ENCODE peak calls at places on chromosomes 7 and 10, in nine cellular contexts. R, A, S, Z, L, D, Q, X and O are unnamed samples.

GRCh38 chr10:44564801-44565200 is 179.9 kb upstream of the CXCL12 start:
- DNase-seq in X (no peak), S (no peak), Q (no peak), L (no peak), D (no peak), A (no peak), R (no peak), Z (no peak), O (no peak)

GRCh38 chr7:127654404-127655392 is 2.7 kb downstream of the SND1 start:
- DNase-seq in R (no peak), D (no peak), Q (no peak), Z (no peak), A (no peak), S (no peak), L (no peak), X (no peak), O (no peak)

GRCh38 chr10:46293228-46293627 is 6.4 kb downstream of the ANTXRL start:
- DNase-seq in R (no peak), L (no peak), S (no peak), X (no peak), Z (no peak), Q (no peak), A (no peak), D (peak; percentile 37), O (no peak)

GRCh38 chr10:132201111-132201989 is 14.6 kb downstream of the DPYSL4 start:
- DNase-seq in A (peak; percentile 12), L (no peak), Z (no peak), X (no peak), R (no peak), S (no peak), D (peak; percentile 67), Q (no peak), O (no peak)

GRCh38 chr7:107726356-107727130 is 17.4 kb upstream of the CBLL1 start:
- DNase-seq in X (no peak), D (no peak), R (no peak), Q (no peak), S (no peak), A (no peak), L (no peak), Z (no peak), O (no peak)

GRCh38 chr10:124703778-124704427 is 40.3 kb downstream of the FAM53B start:
- DNase-seq in X (peak; percentile 82), Q (no peak), L (no peak), Z (peak; percentile 68), R (no peak), A (peak; percentile 42), D (peak; percentile 80), S (peak; percentile 92), O (no peak)

GRCh38 chr10:131980757-131981428 is 830 bp downstream of the BNIP3 start:
- DNase-seq in R (no peak), D (peak; percentile 83), Q (no peak), X (no peak), L (no peak), S (peak; percentile 44), A (peak; percentile 55), Z (no peak), O (no peak)

GRCh38 chr7:130793855-130794618 is 60.0 kb upstream of the KLF14 start:
- DNase-seq in S (peak; percentile 44), A (no peak), L (peak; percentile 22), R (no peak), X (no peak), Z (peak; percentile 26), Q (no peak), D (no peak), O (no peak)

GRCh38 chr10:1136268-1136667 is 80.1 kb downstream of the WDR37 start:
- DNase-seq in X (no peak), R (no peak), Q (no peak), D (no peak), Z (no peak), A (no peak), S (no peak), L (no peak), O (no peak)

GRCh38 chr10:96740579-96741281 is 20.4 kb upstream of the PIK3AP1 start:
- DNase-seq in A (peak; percentile 63), Z (peak; percentile 27), S (peak; percentile 37), R (peak; percentile 78), X (no peak), L (no peak), D (peak; percentile 94), Q (no peak), O (no peak)

GRCh38 chr10:30804478-30805055 is 175.0 kb upstream of the LYZL2 start:
- DNase-seq in S (no peak), Q (peak; percentile 91), X (peak; percentile 93), A (no peak), L (no peak), R (no peak), D (peak; percentile 68), Z (peak; percentile 71), O (no peak)

GRCh38 chr10:34835908-34836558 is 20.9 kb upstream of the PARD3 start:
- DNase-seq in A (no peak), L (no peak), S (no peak), R (peak; percentile 15), D (no peak), Z (no peak), X (no peak), Q (no peak), O (no peak)

GRCh38 chr7:25215694-25216335 is 12.5 kb downstream of the NPVF start:
- DNase-seq in S (no peak), Z (no peak), R (no peak), L (no peak), Q (no peak), X (no peak), A (no peak), D (no peak), O (no peak)

GRCh38 chr10:3778708-3779108 is 6.3 kb downstream of the KLF6 start:
- DNase-seq in A (no peak), Z (no peak), L (peak; percentile 12), S (no peak), D (no peak), X (no peak), R (no peak), Q (no peak), O (no peak)

GRCh38 chr7:159118220-159118595 is 26.5 kb downstream of the VIPR2 start:
- DNase-seq in D (peak; percentile 20), A (no peak), R (no peak), X (no peak), Q (no peak), S (no peak), L (no peak), Z (no peak), O (no peak)

GRCh38 chr10:28768227-28768626 is 90.9 kb downstream of the BAMBI start:
- DNase-seq in D (no peak), R (no peak), Z (no peak), A (no peak), L (no peak), X (no peak), S (no peak), Q (no peak), O (no peak)

GRCh38 chr10:104340099-104340594 is 1.9 kb upstream of the ITPRIP start:
- DNase-seq in S (no peak), A (no peak), Q (no peak), D (no peak), X (no peak), Z (no peak), R (no peak), L (no peak), O (no peak)
- TF ChIP-seq POLR2A in S (no peak), A (peak; percentile 11), Q (no peak), D (no peak), X (no peak), Z (no peak), R (no peak), L (no peak), O (no peak)

DNA sequence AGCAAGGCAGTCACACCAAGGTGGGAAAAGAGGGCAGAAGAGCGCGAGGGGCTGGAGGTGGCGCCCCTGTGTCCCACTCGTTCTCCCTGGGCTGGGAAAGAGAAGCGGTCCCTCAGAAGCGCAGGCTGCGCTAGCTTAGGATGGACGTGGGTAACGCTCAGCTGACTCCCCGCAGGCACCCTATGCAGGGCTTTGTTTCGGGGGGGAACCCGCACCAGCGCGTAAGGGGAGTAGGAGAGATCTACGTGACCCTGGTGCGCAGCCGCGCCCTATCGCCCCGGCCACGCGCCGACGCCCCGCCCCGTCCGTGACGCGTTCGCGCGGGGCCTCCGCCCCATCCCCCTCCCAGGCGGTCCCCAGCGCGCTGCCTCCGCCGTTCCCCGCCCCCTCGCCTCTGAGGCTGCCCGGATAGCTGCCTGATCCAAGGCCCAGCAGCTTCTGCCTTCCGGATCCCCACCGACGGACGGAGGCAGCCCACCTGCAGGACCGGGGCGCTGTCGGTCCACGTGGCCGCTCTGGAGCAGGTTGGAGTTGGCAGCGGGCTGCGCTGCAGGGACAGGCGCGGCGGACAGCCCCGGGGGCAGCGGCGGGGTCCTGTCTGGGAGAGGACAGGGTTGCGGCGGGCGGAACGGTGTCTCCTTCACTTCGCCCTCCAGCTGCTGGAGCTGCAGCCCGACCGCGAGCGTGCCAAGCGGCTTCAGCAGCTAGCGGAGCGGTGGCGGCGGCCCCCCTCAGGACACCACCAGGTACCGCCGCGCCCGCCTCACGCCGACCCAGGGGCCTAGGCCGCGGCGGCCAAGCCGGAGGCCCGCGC is at the start of gene VDAC2:
- DNase-seq in X (peak; percentile 89), A (peak; percentile 93), L (peak; percentile 79), Z (peak; percentile 80), R (peak; percentile 94), D (peak; percentile 98), Q (peak; percentile 86), S (peak; percentile 92), O (peak; percentile 90)
- TF ChIP-seq POLR2A in X (peak; percentile 87), A (peak; percentile 92), L (peak; percentile 87), Z (peak; percentile 78), R (peak; percentile 82), D (peak; percentile 13), Q (peak; percentile 92), S (peak; percentile 43), O (peak; percentile 69)

GRCh38 chr7:76377186-76377918 is 18.6 kb upstream of the YWHAG start:
- DNase-seq in R (no peak), Z (no peak), L (peak; percentile 36), A (no peak), Q (no peak), D (no peak), S (peak; percentile 73), X (no peak), O (no peak)

GRCh38 chr7:76371396-76371795 is 12.6 kb upstream of the YWHAG start:
- DNase-seq in Z (no peak), R (no peak), L (no peak), D (peak; percentile 58), Q (no peak), X (no peak), A (no peak), S (no peak), O (no peak)

GRCh38 chr7:76369011-76369410 is 10.2 kb upstream of the YWHAG start:
- DNase-seq in S (no peak), Z (no peak), Q (no peak), D (peak; percentile 69), R (no peak), X (no peak), A (no peak), L (no peak), O (no peak)

GRCh38 chr7:76375251-76375650 is 16.5 kb upstream of the YWHAG start:
- DNase-seq in Q (no peak), A (no peak), X (no peak), Z (no peak), R (no peak), S (no peak), D (no peak), L (no peak), O (no peak)

GRCh38 chr7:76372984-76373833 is 14.4 kb upstream of the YWHAG start:
- DNase-seq in A (no peak), R (no peak), L (peak; percentile 83), X (peak; percentile 50), S (peak; percentile 71), Q (no peak), Z (no peak), D (peak; percentile 41), O (no peak)
- TF ChIP-seq POLR2A in A (no peak), R (no peak), L (no peak), X (no peak), S (no peak), Q (no peak), Z (no peak), D (no peak), O (peak; percentile 6)

GRCh38 chr7:66075590-66076458 is at the start of gene ASL:
- DNase-seq in S (peak; percentile 94), Q (peak; percentile 94), R (peak; percentile 96), A (peak; percentile 97), D (peak; percentile 97), X (peak; percentile 90), Z (peak; percentile 87), L (peak; percentile 86), O (peak; percentile 99)
- TF ChIP-seq POLR2A in S (peak; percentile 51), Q (peak; percentile 96), R (peak; percentile 46), A (peak; percentile 94), D (no peak), X (peak; percentile 94), Z (peak; percentile 77), L (peak; percentile 87), O (peak; percentile 97)